ENCODE peak calls at places on chromosomes 1 and 21, in six cellular contexts. F is SW480; C is neuronal stem cell; R is CD8-positive, alpha-beta memory T cell; S is activated T-cell treated with anti-CD3 and anti-CD28 coated beads for 1 hour; L is Caco-2. P is an unnamed sample.

GRCh38 chr1:213858581-213858980 is 129.2 kb upstream of the PROX1 start:
- DNase-seq in S (no peak), R (no peak), C (no peak), F (no peak), L (no peak), P (no peak)

GRCh38 chr1:100396651-100397050 is 44.3 kb downstream of the CDC14A start:
- DNase-seq in F (no peak), L (no peak), S (no peak), R (peak; percentile 43), C (no peak), P (no peak)

GRCh38 chr1:182143825-182144661 is 82.5 kb upstream of the ZNF648 start:
- DNase-seq in L (no peak), R (no peak), C (peak; percentile 38), F (no peak), S (no peak), P (no peak)

GRCh38 chr1:107829083-107829771 is 135.8 kb downstream of the VAV3 start:
- DNase-seq in L (no peak), C (no peak), S (no peak), F (peak; percentile 46), R (no peak), P (no peak)

GRCh38 chr1:161177112-161177935 is at the start of gene B4GALT3:
- DNase-seq in L (peak; percentile 87), C (peak; percentile 82), R (peak; percentile 94), S (peak; percentile 93), F (peak; percentile 92), P (peak; percentile 97)

GRCh38 chr21:38269567-38269917 is 12.8 kb downstream of the KCNJ15 start:
- DNase-seq in R (no peak), C (no peak), L (no peak), S (no peak), F (no peak), P (no peak)

GRCh38 chr1:10940838-10941237 is 71.6 kb upstream of the TARDBP start:
- DNase-seq in L (no peak), R (no peak), F (peak; percentile 53), S (no peak), C (no peak), P (no peak)

GRCh38 chr1:151282883-151283725 is 1.0 kb downstream of the ZNF687 start:
- DNase-seq in R (peak; percentile 41), F (peak; percentile 20), L (no peak), S (peak; percentile 12), C (peak; percentile 23), P (peak; percentile 72)

GRCh38 chr1:18157968-18158367 is 50.4 kb downstream of the IGSF21 start:
- DNase-seq in C (no peak), R (no peak), L (no peak), S (no peak), F (no peak), P (no peak)

GRCh38 chr1:47222476-47222875 is 9.5 kb downstream of the TAL1 start:
- DNase-seq in F (no peak), L (no peak), C (no peak), R (no peak), S (no peak), P (no peak)

GRCh38 chr1:38436749-38437148 is 390.2 kb upstream of the POU3F1 start:
- DNase-seq in F (no peak), C (no peak), S (no peak), R (no peak), L (no peak), P (no peak)

GRCh38 chr21:18722193-18722592 is 318.6 kb upstream of the TMPRSS15 start:
- DNase-seq in L (no peak), S (no peak), R (no peak), F (no peak), C (no peak), P (no peak)

GRCh38 chr1:41391834-41392527 is 30.7 kb downstream of the FOXO6 start:
- DNase-seq in C (no peak), F (no peak), R (no peak), L (no peak), S (no peak), P (no peak)

P was measured in activated effector memory CD4-positive, alpha-beta T cell treated with anti-CD3 and anti-CD28 coated beads, Interleukin-2, amount 50 U/mL, for 16 hours.